ENCODE peak calls at places on chromosomes 11 and 22, in four cellular contexts. N is HEK293T, A is K562, B is HepG2. D is an unnamed sample.

GRCh38 chr22:17861909-17862308 is 87.6 kb upstream of the BID start:
- DNase-seq in B (no peak), A (no peak), N (no peak), D (no peak)

GRCh38 chr22:38272373-38273134 is at the start of gene TMEM184B:
- DNase-seq in N (peak; percentile 100), B (no peak), A (peak; percentile 95), D (no peak)

GRCh38 chr11:133892584-133893380 is 47.5 kb upstream of the SPATA19 start:
- DNase-seq in B (no peak), N (no peak), A (no peak), D (no peak)

GRCh38 chr11:96278039-96278897 is 64.7 kb downstream of the MAML2 start:
- DNase-seq in A (no peak), B (no peak), N (no peak), D (no peak)

GRCh38 chr11:116725434-116726221 is 47.2 kb downstream of the BUD13 start:
- DNase-seq in B (no peak), A (no peak), N (no peak), D (no peak)

GRCh38 chr11:2586091-2586792 is 113.6 kb downstream of the KCNQ1OT1 start:
- DNase-seq in N (no peak), B (no peak), A (no peak), D (no peak)

GRCh38 chr11:47109051-47109791 is 67.5 kb downstream of the ARFGAP2 start:
- DNase-seq in A (no peak), N (no peak), B (no peak), D (no peak)

GRCh38 chr11:27356624-27357222 is 6.3 kb downstream of the CCDC34 start:
- DNase-seq in A (no peak), N (no peak), B (no peak), D (no peak)

GRCh38 chr11:133619973-133620372 is 87.7 kb upstream of the OPCML start:
- DNase-seq in B (peak; percentile 2), A (no peak), N (no peak), D (peak; percentile 2)

GRCh38 chr11:48669146-48669545 is 180.6 kb downstream of the OR4A47 start:
- DNase-seq in B (no peak), A (no peak), N (no peak), D (no peak)

GRCh38 chr22:32518848-32519247 is 44.2 kb downstream of the FBXO7 start:
- DNase-seq in B (no peak), N (no peak), A (peak; percentile 29), D (no peak)

GRCh38 chr22:29315286-29316195 is at the start of gene RASL10A:
- DNase-seq in A (peak; percentile 51), N (peak; percentile 64), B (no peak), D (no peak)

GRCh38 chr22:36822581-36822980 is 5.7 kb upstream of the PVALB start:
- DNase-seq in N (no peak), A (no peak), B (no peak), D (no peak)

GRCh38 chr22:11066458-11067285 is 4461.3 kb upstream of the OR11H1 start:
- DNase-seq in B (no peak), A (peak; percentile 26), N (no peak), D (no peak)

GRCh38 chr11:68498903-68499883 is 38.6 kb downstream of the PPP6R3 start:
- DNase-seq in B (no peak), N (no peak), A (no peak), D (peak; percentile 24)

GRCh38 chr11:12800032-12800671 is 125.9 kb downstream of the TEAD1 start:
- DNase-seq in B (peak; percentile 86), A (peak; percentile 59), N (peak; percentile 36), D (no peak)

GRCh38 chr11:69936750-69937149 is 117.5 kb upstream of the FGF3 start:
- DNase-seq in B (no peak), N (no peak), A (no peak), D (no peak)

GRCh38 chr11:118703563-118704106 is 24.2 kb upstream of the TREH start:
- DNase-seq in N (no peak), B (no peak), A (no peak), D (no peak)

GRCh38 chr11:63558459-63559157 is 4.6 kb downstream of the PLAAT2 start:
- DNase-seq in A (no peak), N (no peak), B (no peak), D (no peak)

GRCh38 chr11:106818416-106818815 is 199.9 kb downstream of the GUCY1A2 start:
- DNase-seq in A (no peak), N (no peak), B (no peak), D (no peak)

GRCh38 chr22:50738649-50739227 is 734 bp downstream of the ACR start:
- DNase-seq in N (no peak), B (no peak), A (no peak), D (no peak)

GRCh38 chr11:63599211-63600122 is 14.8 kb downstream of the PLAAT3 start:
- DNase-seq in A (peak; percentile 55), N (no peak), B (no peak), D (no peak)

GRCh38 chr11:15818132-15818842 is 538.1 kb downstream of the SOX6 start:
- DNase-seq in N (no peak), B (no peak), A (no peak), D (no peak)

GRCh38 chr22:38317995-38318715 is 922 bp upstream of the CSNK1E start:
- DNase-seq in A (peak; percentile 69), B (peak; percentile 77), N (peak; percentile 90), D (no peak)

GRCh38 chr11:1559103-1559951 is 12.7 kb downstream of the DUSP8 start:
- DNase-seq in B (no peak), A (no peak), N (no peak), D (no peak)

GRCh38 chr22:27090595-27090994 is 433.2 kb downstream of the MIAT start:
- DNase-seq in B (no peak), N (no peak), A (no peak), D (no peak)

DNA sequence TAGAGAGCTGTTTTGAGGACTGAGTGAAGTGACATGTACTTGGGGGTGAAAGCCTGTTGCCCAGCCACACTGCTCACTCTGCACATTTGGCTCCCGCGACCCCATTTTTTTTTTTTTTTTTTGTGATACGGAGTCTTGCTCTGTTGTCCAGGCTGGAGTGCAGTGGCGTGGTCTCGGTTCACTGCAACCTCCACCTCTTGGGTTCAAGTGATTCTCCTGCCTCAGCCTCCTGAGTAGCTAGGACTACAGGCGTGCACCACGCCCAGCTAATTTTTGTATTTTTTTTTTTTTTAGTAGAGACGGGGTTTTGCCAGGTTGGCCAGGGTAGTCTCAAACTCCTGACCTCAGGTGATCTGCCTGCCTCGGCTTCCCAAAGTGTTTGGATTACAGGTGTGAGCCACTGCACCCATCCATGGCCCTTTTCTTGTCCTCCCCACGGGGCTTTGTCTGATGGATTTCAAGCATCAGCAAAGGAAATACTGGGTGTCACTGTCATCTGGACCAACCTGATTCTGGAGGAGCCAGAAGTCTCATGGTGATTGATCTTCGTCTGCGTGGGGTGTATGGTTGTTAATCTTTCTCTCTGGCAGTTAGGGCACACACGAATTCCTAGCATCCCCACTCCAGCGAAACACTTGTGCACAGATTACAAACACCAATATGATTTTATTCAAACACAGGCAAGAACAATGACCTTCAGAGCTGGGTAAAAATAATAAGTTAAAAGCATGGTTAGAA is 3.4 kb upstream of the UCP3 start:
- DNase-seq in N (no peak), B (no peak), A (no peak), D (no peak)
- TF ChIP-seq FOXK2 in N (no peak), B (no peak), A (no peak), D (no peak)

GRCh38 chr11:8732276-8732675 is 49.7 kb downstream of the RPL27A start:
- DNase-seq in B (no peak), A (no peak), N (no peak), D (peak; percentile 48)
- TF ChIP-seq SP1 in B (no peak), A (no peak), N (no peak), D (no peak)

GRCh38 chr11:120589376-120589775 is 77.8 kb downstream of the GRIK4 start:
- DNase-seq in B (no peak), A (no peak), N (no peak), D (no peak)
- TF ChIP-seq FOXK2 in B (no peak), A (no peak), N (no peak), D (no peak)

GRCh38 chr22:19982991-19983578 is 33.5 kb downstream of the ARVCF start:
- DNase-seq in B (no peak), A (no peak), N (no peak), D (no peak)

GRCh38 chr22:19984851-19985811 is 31.5 kb downstream of the ARVCF start:
- DNase-seq in B (no peak), N (no peak), A (no peak), D (no peak)

GRCh38 chr22:19983701-19984100 is 32.9 kb downstream of the ARVCF start:
- DNase-seq in B (no peak), N (no peak), A (no peak), D (no peak)

GRCh38 chr22:19986011-19986409 is 30.6 kb downstream of the ARVCF start:
- DNase-seq in B (no peak), N (no peak), A (no peak), D (no peak)

DNA sequence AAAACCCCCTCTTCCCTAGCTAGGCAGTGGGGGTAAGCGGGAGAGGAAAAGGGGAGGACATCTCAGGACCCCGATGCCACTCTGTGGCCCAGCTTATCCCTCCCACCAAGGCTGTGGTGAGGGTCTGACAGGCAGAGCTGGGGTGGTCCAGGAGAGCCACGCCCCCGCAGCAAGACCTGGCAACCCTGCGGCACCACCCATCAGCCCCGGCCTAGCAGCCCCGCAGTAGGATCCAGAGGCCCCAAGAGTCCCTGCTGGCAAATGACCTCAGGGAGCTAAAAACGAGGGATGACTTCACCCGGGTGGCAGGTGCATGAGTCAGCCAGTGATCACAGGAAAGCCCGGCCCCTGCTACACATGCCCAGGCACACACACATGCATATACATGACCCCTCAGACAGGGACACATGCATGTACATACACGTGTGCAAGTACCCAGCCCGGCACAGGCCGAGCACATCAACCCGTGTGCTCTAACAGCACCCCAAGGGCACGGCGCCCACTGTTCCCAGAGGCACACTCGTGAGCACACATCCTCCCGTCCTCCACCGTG is 32.3 kb downstream of the ARVCF start:
- DNase-seq in N (peak; percentile 69), A (peak; percentile 67), B (no peak), D (no peak)
- TF ChIP-seq SP1 in N (no peak), A (no peak), B (no peak), D (no peak)

GRCh38 chr11:71949034-71949433 is 20.2 kb downstream of the RNF121 start:
- DNase-seq in B (no peak), N (no peak), A (no peak), D (no peak)

GRCh38 chr11:71947498-71947897 is 18.7 kb downstream of the RNF121 start:
- DNase-seq in N (no peak), A (no peak), B (peak; percentile 98), D (no peak)

GRCh38 chr11:71951741-71952310 is 23.0 kb downstream of the RNF121 start:
- DNase-seq in A (no peak), B (no peak), N (no peak), D (no peak)

GRCh38 chr11:71946144-71946571 is 17.3 kb downstream of the RNF121 start:
- DNase-seq in A (no peak), B (peak; percentile 22), N (no peak), D (no peak)

GRCh38 chr11:71948314-71949027 is 19.6 kb downstream of the RNF121 start:
- DNase-seq in N (no peak), B (peak; percentile 75), A (peak; percentile 52), D (no peak)
- TF ChIP-seq FOXK2 in N (no peak), B (no peak), A (no peak), D (no peak)

GRCh38 chr11:120718171-120718570 is 206.6 kb downstream of the GRIK4 start:
- DNase-seq in N (no peak), A (no peak), B (no peak), D (no peak)

GRCh38 chr11:120720760-120721159 is 209.2 kb downstream of the GRIK4 start:
- DNase-seq in A (no peak), B (no peak), N (no peak), D (no peak)

GRCh38 chr11:120719348-120719747 is 207.8 kb downstream of the GRIK4 start:
- DNase-seq in A (no peak), N (no peak), B (no peak), D (no peak)

GRCh38 chr11:120723751-120724150 is 212.2 kb downstream of the GRIK4 start:
- DNase-seq in N (no peak), B (no peak), A (no peak), D (no peak)

GRCh38 chr11:120722539-120722938 is 211.0 kb downstream of the GRIK4 start:
- DNase-seq in A (no peak), B (no peak), N (no peak), D (no peak)
- TF ChIP-seq SP1 in A (no peak), B (no peak), N (no peak), D (no peak)